ENCODE peak calls at places on chromosomes 1 and 21, in eight cellular contexts. S is fibroblast of villous mesenchyme; X is nephron progenitor cell; M is anterior cingulate cortex; B is effector memory CD8-positive, alpha-beta T cell; O is NCI-H1694 treated with DMSO at 0.1 percent for 48 hours; J is AG08395; F is neural crest cell. R is an unnamed sample.

GRCh38 chr1:228293393-228293792 is 85.5 kb downstream of the OBSCN start:
- DNase-seq in B (no peak), X (no peak), F (no peak), S (no peak), M (no peak), O (no peak), J (no peak), R (no peak)

GRCh38 chr1:10210841-10211804 is 753 bp downstream of the KIF1B start:
- DNase-seq in B (no peak), M (peak), J (peak), X (peak), S (peak), F (peak), O (peak), R (peak)

GRCh38 chr21:45931397-45931969 is 50.1 kb upstream of the COL6A1 start:
- DNase-seq in X (no peak), S (no peak), O (no peak), F (no peak), B (no peak), J (no peak), M (no peak), R (no peak)

GRCh38 chr1:2962541-2962940 is 58.7 kb upstream of the ACTRT2 start:
- DNase-seq in S (no peak), O (no peak), B (no peak), X (no peak), J (no peak), F (no peak), M (no peak), R (no peak)

GRCh38 chr1:221994274-221994698 is 252.4 kb upstream of the DUSP10 start:
- DNase-seq in S (no peak), J (peak), F (no peak), X (no peak), B (no peak), O (no peak), M (no peak), R (no peak)

GRCh38 chr21:43726686-43727570 is 8.0 kb downstream of the PDXK start:
- DNase-seq in J (no peak), F (no peak), S (no peak), M (no peak), X (no peak), O (no peak), B (no peak), R (peak)

GRCh38 chr1:16980473-16981268 is at the start of gene MFAP2:
- DNase-seq in B (no peak), M (no peak), S (no peak), J (peak), X (peak), O (no peak), F (no peak), R (no peak)

GRCh38 chr1:228083871-228084278 is 1.4 kb downstream of the ARF1 start:
- DNase-seq in J (no peak), X (no peak), B (no peak), S (peak), F (no peak), O (no peak), M (no peak), R (no peak)

GRCh38 chr1:119475866-119476439 is 31.1 kb upstream of the HSD3B1 start:
- DNase-seq in O (no peak), S (peak), B (no peak), M (peak), F (peak), X (peak), J (peak), R (peak)

GRCh38 chr1:93331412-93331811 is 14.3 kb upstream of the DR1 start:
- DNase-seq in J (peak), S (no peak), B (no peak), F (no peak), M (no peak), O (no peak), X (no peak), R (no peak)

GRCh38 chr1:172446547-172446946 is 2.7 kb upstream of the PIGC start:
- DNase-seq in B (no peak), O (no peak), F (no peak), M (no peak), X (no peak), J (no peak), S (no peak), R (no peak)

GRCh38 chr1:17573518-17574041 is 34.1 kb downstream of the ARHGEF10L start:
- DNase-seq in X (peak), F (peak), O (no peak), B (no peak), S (no peak), M (peak), J (no peak), R (no peak)

GRCh38 chr1:19315378-19316206 is 3.5 kb downstream of the SLC66A1 start:
- DNase-seq in O (peak), S (peak), M (no peak), X (no peak), J (peak), B (no peak), F (no peak), R (peak)

GRCh38 chr1:92701147-92701546 is 83.8 kb downstream of the EVI5 start:
- DNase-seq in X (no peak), M (no peak), B (no peak), S (peak), F (no peak), J (no peak), O (no peak), R (no peak)

GRCh38 chr1:42674682-42675081 is 7.5 kb upstream of the YBX1 start:
- DNase-seq in B (no peak), S (no peak), F (no peak), M (no peak), X (no peak), J (no peak), O (no peak), R (no peak)

GRCh38 chr1:244830639-244831038 is 4.8 kb upstream of the COX20 start:
- DNase-seq in O (no peak), X (no peak), B (no peak), J (no peak), S (no peak), F (no peak), M (no peak), R (no peak)

GRCh38 chr1:111511362-111511761 is 7.9 kb upstream of the ADORA3 start:
- DNase-seq in M (no peak), B (no peak), X (no peak), J (no peak), F (no peak), S (no peak), O (no peak), R (no peak)

GRCh38 chr1:33563702-33564101 is 91.3 kb downstream of the ZSCAN20 start:
- DNase-seq in M (no peak), F (no peak), X (no peak), J (no peak), B (no peak), S (no peak), O (no peak), R (no peak)

GRCh38 chr1:5333326-5333725 is 658.9 kb downstream of the NPHP4 start:
- DNase-seq in O (no peak), J (no peak), X (no peak), S (no peak), M (no peak), B (no peak), F (no peak), R (no peak)

GRCh38 chr1:167033646-167034045 is 44.6 kb downstream of the MAEL start:
- DNase-seq in J (no peak), S (no peak), O (no peak), X (no peak), F (no peak), B (no peak), M (no peak), R (no peak)

GRCh38 chr1:164857439-164857838 is 298.5 kb downstream of the PBX1 start:
- DNase-seq in F (no peak), X (no peak), O (no peak), J (no peak), B (no peak), M (no peak), S (no peak), R (no peak)

GRCh38 chr1:53075206-53075605 is 13.2 kb downstream of the PODN start:
- DNase-seq in J (no peak), F (no peak), M (no peak), X (no peak), S (no peak), O (no peak), B (no peak), R (no peak)

GRCh38 chr1:96880626-96881025 is 159.0 kb downstream of the PTBP2 start:
- DNase-seq in J (no peak), S (no peak), B (no peak), F (no peak), M (no peak), X (no peak), O (no peak), R (no peak)

GRCh38 chr21:37636152-37636860 is 269.7 kb downstream of the DYRK1A start:
- DNase-seq in O (no peak), J (peak), M (no peak), S (peak), X (no peak), F (no peak), B (no peak), R (no peak)